ENCODE peak calls at places on chromosomes 5 and 9, in eight cellular contexts. A is CD8-positive, alpha-beta T cell; W is heart right ventricle; L is sigmoid colon; N is tibial nerve; F is A673; B is lower lobe of right lung; V is mesenchymal stem cell. Q is an unnamed sample. For H3K4me1 and H3K36me3, the result is how much of the 10 kb centered on the place peaks cover.

GRCh38 chr5:35134278-35135030 is 86.7 kb upstream of the AGXT2 start:
- DNase-seq in A (no peak), W (no peak), L (no peak), N (no peak), F (no peak), B (no peak), V (no peak), Q (no peak)

GRCh38 chr5:167934561-167934971 is 356.9 kb upstream of the WWC1 start:
- DNase-seq in A (no peak), W (peak), L (peak), N (no peak), F (no peak), B (no peak), V (no peak), Q (no peak)

GRCh38 chr9:84875193-84875592 is 205.7 kb downstream of the NTRK2 start:
- DNase-seq in A (no peak), W (no peak), L (no peak), N (no peak), F (no peak), B (no peak), V (peak), Q (no peak)

GRCh38 chr5:81638471-81638870 is 112.4 kb downstream of the SSBP2 start:
- DNase-seq in A (no peak), W (no peak), L (no peak), N (no peak), F (no peak), B (no peak), V (no peak), Q (no peak)

GRCh38 chr9:99807276-99807852 is 14.3 kb upstream of the NR4A3 start:
- DNase-seq in A (peak), W (peak), L (peak), N (no peak), F (peak), B (peak), V (peak), Q (peak)

GRCh38 chr5:68745459-68745858 is 348.4 kb upstream of the SLC30A5 start:
- DNase-seq in A (no peak), W (no peak), L (no peak), N (no peak), F (peak), B (no peak), V (no peak), Q (no peak)

GRCh38 chr5:92177926-92178487 is 794.9 kb upstream of the ARRDC3 start:
- DNase-seq in A (no peak), W (no peak), L (no peak), N (no peak), F (no peak), B (no peak), V (no peak), Q (no peak)

GRCh38 chr5:112186401-112186990 is 232.6 kb downstream of the EPB41L4A start:
- DNase-seq in A (no peak), W (no peak), L (no peak), N (no peak), F (peak), B (no peak), V (peak), Q (peak)

GRCh38 chr5:6183391-6184390 is 194.7 kb downstream of the MED10 start:
- DNase-seq in A (no peak), W (no peak), L (no peak), N (no peak), F (no peak), B (no peak), V (no peak), Q (no peak)

GRCh38 chr5:179385892-179386291 is 40.6 kb upstream of the ADAMTS2 start:
- DNase-seq in A (no peak), W (no peak), L (peak), N (no peak), F (no peak), B (no peak), V (no peak), Q (no peak)

GRCh38 chr5:124677376-124677998 is 69.0 kb downstream of the ZNF608 start:
- DNase-seq in A (no peak), W (no peak), L (peak), N (no peak), F (peak), B (no peak), V (no peak), Q (no peak)

GRCh38 chr5:52693279-52693678 is 94.4 kb upstream of the ITGA1 start:
- DNase-seq in A (peak), W (peak), L (peak), N (no peak), F (peak), B (no peak), V (peak), Q (no peak)

GRCh38 chr5:145775411-145775810 is 59.7 kb downstream of the PRELID2 start:
- DNase-seq in A (no peak), W (no peak), L (no peak), N (no peak), F (no peak), B (no peak), V (peak), Q (no peak)

DNA sequence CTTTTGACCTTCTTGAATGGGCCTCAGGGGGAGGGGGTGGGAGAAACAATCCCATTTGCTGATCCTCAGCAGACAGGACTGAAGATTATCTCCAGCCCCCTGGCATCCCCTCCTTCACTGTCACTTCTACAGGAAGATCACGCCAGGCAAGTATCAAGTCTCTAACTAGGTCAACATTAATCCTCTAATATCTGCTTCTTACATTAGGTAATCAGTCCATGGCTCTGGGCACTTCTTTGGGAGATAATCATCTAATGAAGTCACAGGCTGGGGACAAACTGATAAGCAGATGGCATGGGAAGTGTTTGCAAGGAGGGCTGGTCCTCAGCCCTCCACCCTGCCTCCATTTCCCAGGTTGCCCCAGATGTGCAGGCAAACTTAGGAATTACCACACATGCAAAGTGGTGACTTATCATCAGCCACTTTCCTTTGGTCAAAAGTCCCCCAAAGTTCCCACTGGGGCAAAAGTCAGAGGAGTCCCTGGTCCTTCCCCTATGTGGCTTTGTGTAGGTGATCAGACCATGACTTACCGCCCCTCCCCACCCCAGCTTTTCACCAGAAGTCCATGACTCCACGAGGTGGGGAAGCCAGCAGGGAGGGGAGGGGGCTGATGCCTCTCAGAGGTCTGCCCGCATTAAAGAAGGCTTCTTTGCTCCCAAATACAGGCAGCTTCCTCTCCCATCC is 6.0 kb downstream of the TRAF1 start:
- DNase-seq in A (no peak), W (no peak), L (no peak), N (no peak), F (no peak), B (no peak), V (no peak), Q (no peak)
- H3K4me1 ChIP-seq in A (half or more), W (under half), L (under half), N (under half), F (under half), B (under half), V (under half), Q (half or more)

GRCh38 chr9:33032865-33033264 is 7.8 kb downstream of the DNAJA1 start:
- DNase-seq in A (no peak), W (no peak), L (no peak), N (no peak), F (no peak), B (no peak), V (no peak), Q (no peak)
- H3K27ac ChIP-seq in A (no peak), W (no peak), L (no peak), N (no peak), F (no peak), B (no peak), V (no peak), Q (no peak)

GRCh38 chr5:128480158-128480557 is 57.9 kb downstream of the FBN2 start:
- DNase-seq in A (no peak), W (no peak), L (no peak), N (no peak), F (no peak), B (no peak), V (no peak), Q (no peak)
- H3K36me3 ChIP-seq in A (under half), W (under half), L (under half), N (under half), F (under half), B (under half), V (under half), Q (under half)

GRCh38 chr5:90786756-90787155 is 228.2 kb downstream of the ADGRV1 start:
- DNase-seq in A (no peak), W (no peak), L (no peak), N (no peak), F (no peak), B (no peak), V (no peak), Q (no peak)
- H3K4me1 ChIP-seq in A (under half), W (under half), L (under half), N (under half), F (under half), B (under half), V (under half), Q (under half)

DNA sequence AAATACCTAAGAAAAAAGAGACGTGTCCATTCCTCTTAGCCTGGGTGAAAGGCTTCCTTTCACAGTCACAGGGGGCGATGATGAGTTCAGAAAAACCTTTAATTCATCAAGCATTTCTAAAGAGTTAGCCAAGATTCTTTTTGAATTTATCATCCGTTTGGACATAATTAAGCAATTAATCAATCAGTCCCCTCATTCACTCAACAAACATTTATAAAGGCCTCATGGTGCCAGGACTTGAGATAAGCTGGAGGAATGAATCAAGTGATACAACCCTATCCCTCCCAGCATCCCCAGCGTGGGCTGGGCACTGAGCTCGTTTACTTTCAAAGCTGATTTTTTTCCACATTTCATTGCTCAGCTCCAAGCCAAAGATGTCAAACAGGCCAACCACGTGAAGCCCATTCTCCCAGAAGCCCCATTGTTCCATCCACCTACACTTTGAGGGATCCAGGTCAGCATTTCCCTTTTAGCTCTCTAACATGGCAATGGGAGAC is 140.5 kb downstream of the SLIT3 start:
- DNase-seq in A (no peak), W (no peak), L (no peak), N (no peak), F (no peak), B (no peak), V (peak), Q (no peak)
- H3K27ac ChIP-seq in A (no peak), W (no peak), L (peak), N (peak), F (no peak), B (peak), V (peak), Q (no peak)

GRCh38 chr5:10420926-10421325 is 20.8 kb upstream of the ROPN1L start:
- DNase-seq in A (no peak), W (no peak), L (no peak), N (no peak), F (no peak), B (no peak), V (no peak), Q (no peak)

GRCh38 chr5:10421841-10422691 is 19.6 kb upstream of the ROPN1L start:
- DNase-seq in A (no peak), W (no peak), L (no peak), N (no peak), F (no peak), B (no peak), V (no peak), Q (no peak)

GRCh38 chr5:10416868-10417267 is 24.8 kb upstream of the ROPN1L start:
- DNase-seq in A (no peak), W (no peak), L (no peak), N (no peak), F (no peak), B (no peak), V (no peak), Q (no peak)

GRCh38 chr5:10420468-10420867 is 21.2 kb upstream of the ROPN1L start:
- DNase-seq in A (no peak), W (no peak), L (no peak), N (no peak), F (no peak), B (no peak), V (no peak), Q (no peak)

GRCh38 chr5:10418654-10419345 is 22.9 kb upstream of the ROPN1L start:
- DNase-seq in A (no peak), W (no peak), L (no peak), N (no peak), F (no peak), B (no peak), V (no peak), Q (no peak)
- H3K36me3 ChIP-seq in A (under half), W (half or more), L (half or more), N (under half), F (half or more), B (half or more), V (under half), Q (half or more)